ENCODE peak calls at places on chromosomes 11 and 22, in six cellular contexts. J, N, O, Z, U and W are unnamed samples. For H3K4me1, the result is how much of the 10 kb centered on the place peaks cover.

GRCh38 chr22:46061431-46062231 is 84.7 kb upstream of the WNT7B start:
- DNase-seq in N (no peak), O (peak), Z (peak), J (no peak), U (no peak), W (no peak)

GRCh38 chr11:116697011-116697410 is 75.8 kb downstream of the BUD13 start:
- DNase-seq in Z (no peak), N (no peak), O (no peak), J (no peak), U (no peak), W (no peak)

GRCh38 chr11:19419813-19420212 is 179.1 kb upstream of the E2F8 start:
- DNase-seq in Z (no peak), N (no peak), U (no peak), O (no peak), J (no peak), W (no peak)

GRCh38 chr11:64359712-64360402 is 895 bp downstream of the RPS6KA4 start:
- DNase-seq in O (peak), J (no peak), Z (peak), N (no peak), U (peak), W (no peak)

GRCh38 chr11:118434553-118435232 is 1.6 kb upstream of the KMT2A start:
- DNase-seq in O (no peak), Z (no peak), U (peak), J (peak), N (peak), W (peak)

GRCh38 chr11:130831506-130832385 is 84.5 kb downstream of the SNX19 start:
- DNase-seq in N (no peak), Z (no peak), J (no peak), U (no peak), O (peak), W (no peak)

GRCh38 chr11:131999955-132000354 is 629.5 kb downstream of the NTM start:
- DNase-seq in N (no peak), J (no peak), Z (no peak), O (no peak), U (no peak), W (no peak)

GRCh38 chr11:118620529-118621070 is 13.2 kb downstream of the PHLDB1 start:
- DNase-seq in N (no peak), U (no peak), O (no peak), J (no peak), Z (no peak), W (no peak)

GRCh38 chr11:46381046-46381835 is at the start of gene MDK:
- DNase-seq in U (no peak), O (peak), J (no peak), Z (peak), N (peak), W (no peak)

GRCh38 chr22:39444247-39444800 is 12.5 kb upstream of the MGAT3 start:
- DNase-seq in U (no peak), O (no peak), N (no peak), J (no peak), Z (no peak), W (no peak)

GRCh38 chr22:39443416-39443815 is 13.4 kb upstream of the MGAT3 start:
- DNase-seq in J (no peak), N (no peak), O (no peak), Z (no peak), U (no peak), W (no peak)

GRCh38 chr22:39448205-39449054 is 8.4 kb upstream of the MGAT3 start:
- DNase-seq in O (no peak), U (peak), J (no peak), Z (no peak), N (no peak), W (no peak)

GRCh38 chr22:39446239-39446721 is 10.5 kb upstream of the MGAT3 start:
- DNase-seq in N (no peak), O (no peak), Z (no peak), U (peak), J (no peak), W (no peak)

DNA sequence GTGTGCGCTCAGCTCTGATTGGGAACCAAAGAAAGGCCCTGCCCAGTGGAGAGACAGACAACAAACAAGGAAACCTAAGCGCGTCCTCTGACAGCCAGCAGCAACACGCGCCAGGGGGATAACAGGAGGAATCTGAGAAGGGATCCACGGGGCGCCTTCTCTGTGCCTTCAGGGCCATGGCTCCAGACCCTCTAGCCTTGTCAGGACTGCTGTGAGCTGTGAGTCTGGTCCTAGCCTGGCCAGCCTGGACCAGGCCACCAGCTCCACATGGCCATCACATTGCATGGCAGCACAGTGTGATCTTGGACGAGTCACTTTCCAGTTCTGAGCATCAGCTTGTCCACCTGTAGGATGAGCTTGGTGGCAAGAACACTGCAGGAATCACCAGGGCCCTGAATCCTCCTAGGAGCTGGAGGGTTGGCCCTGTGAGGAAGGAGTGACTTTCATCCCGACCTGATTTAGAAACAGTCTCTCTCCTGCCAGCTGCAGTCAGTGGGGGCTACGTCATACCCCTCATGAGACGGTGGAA is 11.8 kb upstream of the MGAT3 start:
- DNase-seq in N (no peak), U (no peak), J (no peak), O (no peak), Z (no peak), W (no peak)
- H3K4me1 ChIP-seq in N (under half), U (half or more), J (under half), O (under half), Z (under half), W (under half)

GRCh38 chr11:30333405-30333804 is 10.5 kb downstream of the ARL14EP start:
- DNase-seq in N (no peak), Z (no peak), J (no peak), O (peak), U (peak), W (no peak)
- H3K27ac ChIP-seq in N (no peak), Z (no peak), J (no peak), O (no peak), U (no peak), W (no peak)

GRCh38 chr11:93846411-93846810 is 4.0 kb downstream of the VSTM5 start:
- DNase-seq in Z (no peak), N (no peak), O (no peak), J (no peak), U (no peak), W (no peak)
- H3K4me1 ChIP-seq in Z (under half), N (under half), O (under half), J (under half), U (under half), W (under half)

GRCh38 chr22:17135153-17135760 is 14.1 kb upstream of the TMEM121B start:
- DNase-seq in N (no peak), O (no peak), Z (no peak), U (no peak), J (no peak), W (no peak)

GRCh38 chr22:17130199-17130598 is 9.0 kb upstream of the TMEM121B start:
- DNase-seq in Z (no peak), J (no peak), O (no peak), U (no peak), N (no peak), W (no peak)

GRCh38 chr22:17131686-17132085 is 10.5 kb upstream of the TMEM121B start:
- DNase-seq in J (no peak), U (no peak), N (no peak), Z (no peak), O (no peak), W (no peak)

GRCh38 chr22:17133137-17133536 is 12.0 kb upstream of the TMEM121B start:
- DNase-seq in Z (no peak), N (no peak), J (no peak), O (no peak), U (no peak), W (peak)

GRCh38 chr22:17132112-17132511 is 11.0 kb upstream of the TMEM121B start:
- DNase-seq in U (peak), N (no peak), J (no peak), Z (no peak), O (no peak), W (peak)
- H3K27ac ChIP-seq in U (no peak), N (no peak), J (no peak), Z (no peak), O (no peak), W (peak)

GRCh38 chr11:100739636-100740035 is 52.5 kb downstream of the ARHGAP42 start:
- DNase-seq in O (no peak), U (no peak), Z (no peak), J (no peak), N (peak), W (no peak)
- H3K4me1 ChIP-seq in O (under half), U (under half), Z (under half), J (under half), N (under half), W (under half)

GRCh38 chr11:60844870-60845221 is 2.9 kb downstream of the CCDC86 start:
- DNase-seq in U (no peak), J (no peak), Z (no peak), N (peak), O (peak), W (no peak)
- H3K27ac ChIP-seq in U (no peak), J (no peak), Z (no peak), N (no peak), O (no peak), W (peak)

GRCh38 chr22:48889887-48890692 is 937.6 kb downstream of the BRD1 start:
- DNase-seq in O (no peak), Z (peak), J (no peak), U (no peak), N (no peak), W (no peak)
- H3K4me1 ChIP-seq in O (under half), Z (under half), J (under half), U (under half), N (under half), W (under half)

DNA sequence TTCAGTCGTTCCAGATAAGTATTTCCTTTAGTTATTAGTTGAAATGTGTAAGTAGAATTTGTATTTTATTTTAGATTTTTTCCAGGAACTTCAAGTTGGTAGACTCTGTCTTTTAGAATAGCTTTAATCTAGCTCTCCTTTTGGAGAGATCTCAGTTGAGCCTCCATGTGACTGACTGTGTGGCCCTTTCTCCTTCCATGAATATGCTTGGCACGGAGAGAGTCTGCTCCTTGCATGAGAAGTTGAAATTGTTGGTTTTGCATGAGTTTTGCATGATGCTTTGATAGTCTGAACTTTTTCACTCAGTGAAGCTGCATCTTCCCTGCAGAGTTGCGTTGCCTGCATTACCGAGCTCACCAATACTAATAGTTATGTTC is 32.8 kb upstream of the CTTN start:
- DNase-seq in J (no peak), Z (no peak), N (no peak), U (no peak), O (no peak), W (no peak)
- H3K27ac ChIP-seq in J (no peak), Z (no peak), N (no peak), U (no peak), O (no peak), W (no peak)

GRCh38 chr11:114121744-114122504 is 62.4 kb downstream of the ZBTB16 start:
- DNase-seq in Z (no peak), O (no peak), J (no peak), N (no peak), U (no peak), W (no peak)
- H3K4me1 ChIP-seq in Z (under half), O (under half), J (under half), N (under half), U (under half), W (half or more)

GRCh38 chr22:44202261-44202789 is 21.6 kb downstream of the PARVG start:
- DNase-seq in Z (no peak), N (no peak), J (no peak), O (no peak), U (no peak), W (no peak)

GRCh38 chr22:44200855-44201550 is 20.3 kb downstream of the PARVG start:
- DNase-seq in Z (no peak), O (no peak), U (no peak), J (no peak), N (no peak), W (no peak)

GRCh38 chr22:44204937-44205712 is 24.4 kb downstream of the PARVG start:
- DNase-seq in Z (no peak), U (peak), J (no peak), O (no peak), N (no peak), W (no peak)

GRCh38 chr22:44201556-44202129 is 20.9 kb downstream of the PARVG start:
- DNase-seq in U (no peak), J (no peak), O (no peak), Z (no peak), N (no peak), W (no peak)

DNA sequence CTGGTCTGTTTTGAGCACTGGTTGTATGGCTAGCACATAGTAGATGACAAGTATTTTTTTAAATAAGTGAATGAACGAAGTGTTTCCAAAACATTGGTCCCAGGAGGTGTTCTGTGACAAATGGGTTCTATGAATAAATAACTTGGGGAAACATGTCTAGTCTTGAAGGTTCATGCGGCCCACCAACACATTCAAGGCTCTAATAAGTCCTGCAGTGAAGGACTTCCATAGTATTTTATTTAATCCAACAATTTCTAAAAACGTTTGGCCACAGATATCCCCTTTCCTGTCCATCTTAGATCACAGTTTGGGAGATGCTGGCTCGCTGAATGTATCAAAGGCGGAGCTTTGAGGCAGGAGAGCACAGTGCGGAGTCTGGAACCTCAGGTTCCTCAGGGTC is 22.5 kb downstream of the PARVG start:
- DNase-seq in N (no peak), O (no peak), J (no peak), Z (no peak), U (no peak), W (no peak)
- H3K27ac ChIP-seq in N (no peak), O (no peak), J (no peak), Z (no peak), U (no peak), W (no peak)